ENCODE peak calls at places on chromosomes 1 and 21, in six cellular contexts. P is astrocyte of the spinal cord; T is stomach; Z is sigmoid colon; B is CD4-positive, alpha-beta T cell; Y is LoVo. W is an unnamed sample.

GRCh38 chr1:202438393-202439174 is 90.1 kb downstream of the PPP1R12B start:
- DNase-seq in Y (no peak), B (no peak), Z (peak), P (no peak), T (no peak), W (no peak)

GRCh38 chr1:23368562-23369334 is 888 bp downstream of the ZNF436 start:
- DNase-seq in P (peak), T (peak), Y (peak), Z (peak), B (peak), W (peak)

GRCh38 chr1:241531195-241532172 is 694 bp upstream of the KMO start:
- DNase-seq in Y (peak), T (no peak), B (no peak), Z (no peak), P (peak), W (peak)

GRCh38 chr21:35179990-35180557 is 131.0 kb upstream of the RUNX1 start:
- DNase-seq in B (no peak), Y (peak), P (peak), Z (no peak), T (no peak), W (no peak)

GRCh38 chr1:215672482-215672881 is 105.4 kb downstream of the KCTD3 start:
- DNase-seq in Y (no peak), T (no peak), B (no peak), P (no peak), Z (no peak), W (no peak)

GRCh38 chr21:44987301-44987885 is 47.6 kb downstream of the SLX9 start:
- DNase-seq in Y (no peak), P (no peak), Z (peak), T (no peak), B (no peak), W (no peak)

GRCh38 chr1:95039360-95040031 is 33.3 kb downstream of the ALG14 start:
- DNase-seq in P (no peak), T (no peak), Y (no peak), B (no peak), Z (no peak), W (no peak)

GRCh38 chr1:203557390-203557789 is 63.4 kb downstream of the OPTC start:
- DNase-seq in Y (no peak), T (no peak), P (no peak), B (no peak), Z (peak), W (no peak)

GRCh38 chr1:234515821-234516241 is 36.9 kb upstream of the TARBP1 start:
- DNase-seq in P (peak), Z (no peak), T (no peak), B (no peak), Y (peak), W (no peak)

GRCh38 chr1:228190778-228191177 is 17.1 kb upstream of the OBSCN start:
- DNase-seq in P (no peak), Y (no peak), Z (peak), B (no peak), T (no peak), W (no peak)

GRCh38 chr1:32981003-32981909 is 16.6 kb upstream of the RNF19B start:
- DNase-seq in Y (peak), Z (no peak), B (peak), P (peak), T (peak), W (no peak)

GRCh38 chr1:109832935-109833334 is 69.2 kb upstream of the EPS8L3 start:
- DNase-seq in T (no peak), Y (no peak), P (no peak), Z (no peak), B (no peak), W (no peak)

GRCh38 chr1:172498858-172499257 is 34.1 kb upstream of the SUCO start:
- DNase-seq in P (no peak), T (no peak), Y (no peak), Z (no peak), B (no peak), W (no peak)

GRCh38 chr1:47223174-47223920 is 8.7 kb downstream of the TAL1 start:
- DNase-seq in P (no peak), T (no peak), Y (no peak), Z (no peak), B (no peak), W (no peak)

GRCh38 chr1:9143250-9143649 is 14.3 kb upstream of the GPR157 start:
- DNase-seq in P (peak), T (no peak), Y (no peak), Z (no peak), B (no peak), W (no peak)

GRCh38 chr1:203702130-203702577 is 62.8 kb upstream of the LAX1 start:
- DNase-seq in B (peak), Y (peak), Z (peak), P (peak), T (peak), W (peak)

GRCh38 chr1:45038240-45038639 is 26.2 kb downstream of the UROD start:
- DNase-seq in T (no peak), Y (no peak), P (no peak), B (no peak), Z (no peak), W (no peak)

GRCh38 chr1:115159958-115160357 is 70.7 kb upstream of the TSPAN2 start:
- DNase-seq in T (no peak), B (no peak), Z (no peak), Y (no peak), P (no peak), W (no peak)

GRCh38 chr1:57157818-57158606 is 192.2 kb upstream of the C8B start:
- DNase-seq in P (no peak), B (no peak), Y (no peak), Z (no peak), T (no peak), W (no peak)

GRCh38 chr1:207077470-207078377 is 10.9 kb upstream of the C4BPB start:
- DNase-seq in Z (peak), P (peak), Y (peak), T (peak), B (peak), W (peak)

GRCh38 chr1:1858382-1859086 is 32.4 kb downstream of the GNB1 start:
- DNase-seq in T (peak), B (no peak), Y (peak), P (peak), Z (peak), W (peak)

GRCh38 chr1:36349839-36350238 is 26.4 kb upstream of the EVA1B start:
- DNase-seq in P (peak), Z (no peak), B (no peak), T (no peak), Y (no peak), W (no peak)

GRCh38 chr1:110645962-110646735 is 28.6 kb downstream of the KCNA3 start:
- DNase-seq in P (no peak), T (no peak), Y (peak), B (no peak), Z (no peak), W (no peak)

GRCh38 chr1:7781923-7782495 is 2.1 kb upstream of the PER3 start:
- DNase-seq in Y (peak), P (no peak), B (no peak), Z (no peak), T (peak), W (no peak)

GRCh38 chr21:45262041-45262581 is 25.6 kb downstream of the POFUT2 start:
- DNase-seq in B (no peak), P (no peak), Y (no peak), T (peak), Z (no peak), W (no peak)

GRCh38 chr1:184409011-184409410 is 22.2 kb downstream of the C1orf21 start:
- DNase-seq in P (peak), B (no peak), Y (no peak), Z (no peak), T (no peak), W (no peak)

GRCh38 chr1:54401799-54402198 is 4.4 kb downstream of the SSBP3 start:
- DNase-seq in T (peak), Z (no peak), Y (no peak), B (no peak), P (no peak), W (no peak)

GRCh38 chr1:61073871-61074270 is 8.5 kb upstream of the NFIA start:
- DNase-seq in Y (no peak), B (no peak), T (no peak), P (no peak), Z (no peak), W (no peak)

GRCh38 chr1:160365325-160365724 is 1.5 kb upstream of the NHLH1 start:
- DNase-seq in Z (no peak), B (no peak), Y (no peak), P (no peak), T (no peak), W (no peak)

GRCh38 chr1:198423701-198424100 is 116.8 kb downstream of the ATP6V1G3 start:
- DNase-seq in P (no peak), Z (no peak), Y (no peak), B (no peak), T (no peak), W (peak)

GRCh38 chr1:182617734-182618288 is 13.6 kb upstream of the RGS16 start:
- DNase-seq in Z (no peak), T (no peak), Y (no peak), P (peak), B (no peak), W (peak)

W was measured in NCI-H345.